ENCODE peak calls at places on chromosomes 5 and 9, in five cellular contexts. F, B, D, W and A are unnamed samples.

GRCh38 chr5:72032769-72033168 is 74.5 kb upstream of the MAP1B start:
- DNase-seq in B (no peak), D (no peak), W (no peak), F (no peak), A (no peak)

GRCh38 chr5:61362796-61363364 is 30.8 kb downstream of the ZSWIM6 start:
- DNase-seq in W (no peak), F (no peak), B (no peak), D (no peak), A (no peak)

GRCh38 chr9:93680445-93681315 is 104.3 kb downstream of the PHF2 start:
- DNase-seq in D (no peak), W (no peak), F (no peak), B (peak), A (peak)

GRCh38 chr5:66828551-66829421 is 232.6 kb downstream of the MAST4 start:
- DNase-seq in W (peak), F (peak), B (peak), D (peak), A (peak)

GRCh38 chr5:111563041-111563822 is 50.9 kb upstream of the STARD4 start:
- DNase-seq in D (no peak), F (no peak), W (peak), B (no peak), A (no peak)

GRCh38 chr9:28805197-28805596 is 1231.9 kb upstream of the C9orf72 start:
- DNase-seq in F (no peak), B (no peak), D (no peak), W (peak), A (no peak)

GRCh38 chr5:67032921-67033664 is 163.5 kb downstream of the CD180 start:
- DNase-seq in F (no peak), B (no peak), D (no peak), W (no peak), A (no peak)

GRCh38 chr5:89595065-89595464 is 712.1 kb upstream of the MEF2C start:
- DNase-seq in F (no peak), W (no peak), D (no peak), B (no peak), A (no peak)

GRCh38 chr5:2334686-2335085 is 416.8 kb downstream of the IRX2 start:
- DNase-seq in F (no peak), W (no peak), B (no peak), D (no peak), A (no peak)

GRCh38 chr5:71767661-71768060 is 48.6 kb downstream of the CARTPT start:
- DNase-seq in F (no peak), D (no peak), W (no peak), B (no peak), A (no peak)

GRCh38 chr5:144460608-144461007 is 289.9 kb downstream of the KCTD16 start:
- DNase-seq in B (no peak), F (no peak), W (no peak), D (no peak), A (no peak)

GRCh38 chr5:118553662-118554061 is 434.7 kb downstream of the DTWD2 start:
- DNase-seq in W (no peak), B (no peak), F (no peak), D (no peak), A (no peak)

GRCh38 chr9:2800385-2801179 is 43.3 kb downstream of the PUM3 start:
- DNase-seq in B (no peak), W (no peak), D (no peak), F (no peak), A (peak)

GRCh38 chr5:40481226-40481625 is 198.5 kb upstream of the PTGER4 start:
- DNase-seq in B (no peak), F (no peak), W (no peak), D (no peak), A (no peak)

GRCh38 chr5:95930141-95930540 is 31.5 kb downstream of the ELL2 start:
- DNase-seq in F (no peak), W (no peak), B (no peak), D (no peak), A (no peak)

GRCh38 chr9:121782514-121783110 is 131.2 kb downstream of the DAB2IP start:
- DNase-seq in F (no peak), B (no peak), W (no peak), D (no peak), A (no peak)

GRCh38 chr9:92004045-92004392 is 54.0 kb upstream of the ROR2 start:
- DNase-seq in W (no peak), D (no peak), B (no peak), F (no peak), A (no peak)

GRCh38 chr9:4090491-4090890 is 209.4 kb downstream of the GLIS3 start:
- DNase-seq in W (no peak), B (no peak), D (no peak), F (no peak), A (no peak)